ENCODE peak calls at places on chromosomes 13 and 19, in nine cellular contexts. N is coronary artery, X is uterus, L is hepatocyte, V is brain microvascular endothelial cell, Z is upper lobe of left lung, T is AG09309, U is heart left ventricle, D is tibial artery. I is an unnamed sample.

GRCh38 chr19:9782282-9782681 is 13.7 kb upstream of the ZNF846 start:
- DNase-seq in N (no peak), X (no peak), L (no peak), V (no peak), Z (no peak), T (no peak), U (no peak), D (no peak), I (no peak)

GRCh38 chr13:109899748-109900147 is 113.4 kb upstream of the IRS2 start:
- DNase-seq in N (no peak), X (no peak), L (no peak), V (no peak), Z (no peak), T (no peak), U (no peak), D (no peak), I (no peak)

GRCh38 chr19:5470264-5470671 is 15.1 kb downstream of the ZNRF4 start:
- DNase-seq in N (no peak), X (no peak), L (peak), V (no peak), Z (no peak), T (no peak), U (no peak), D (no peak), I (no peak)

GRCh38 chr19:11421607-11422098 is 2.5 kb upstream of the RGL3 start:
- DNase-seq in N (no peak), X (no peak), L (peak), V (no peak), Z (peak), T (no peak), U (peak), D (peak), I (no peak)

GRCh38 chr13:113070855-113071254 is 34.7 kb upstream of the F7 start:
- DNase-seq in N (no peak), X (no peak), L (no peak), V (no peak), Z (no peak), T (no peak), U (no peak), D (no peak), I (no peak)

GRCh38 chr19:3506384-3507340 is 551 bp downstream of the FZR1 start:
- DNase-seq in N (peak), X (no peak), L (peak), V (peak), Z (peak), T (no peak), U (peak), D (peak), I (no peak)

GRCh38 chr19:4350726-4351125 is 7.4 kb downstream of the MPND start:
- DNase-seq in N (no peak), X (no peak), L (no peak), V (no peak), Z (no peak), T (no peak), U (no peak), D (no peak), I (no peak)

GRCh38 chr19:50823389-50824042 is at the start of gene KLK1:
- DNase-seq in N (no peak), X (no peak), L (no peak), V (no peak), Z (no peak), T (no peak), U (no peak), D (no peak), I (no peak)

GRCh38 chr13:112722433-112723250 is 32.8 kb downstream of the ATP11A start:
- DNase-seq in N (no peak), X (peak), L (peak), V (peak), Z (peak), T (peak), U (peak), D (no peak), I (peak)

GRCh38 chr19:42317535-42317934 is 4.4 kb downstream of the TMEM145 start:
- DNase-seq in N (no peak), X (no peak), L (no peak), V (no peak), Z (no peak), T (no peak), U (no peak), D (no peak), I (no peak)

GRCh38 chr13:49248433-49249002 is 793 bp downstream of the CDADC1 start:
- DNase-seq in N (no peak), X (no peak), L (peak), V (peak), Z (peak), T (no peak), U (peak), D (peak), I (no peak)

GRCh38 chr13:60646600-60646999 is 249.6 kb downstream of the TDRD3 start:
- DNase-seq in N (no peak), X (no peak), L (no peak), V (no peak), Z (no peak), T (no peak), U (no peak), D (no peak), I (no peak)

GRCh38 chr13:34432234-34432633 is 509.8 kb upstream of the NBEA start:
- DNase-seq in N (no peak), X (no peak), L (no peak), V (no peak), Z (no peak), T (no peak), U (no peak), D (no peak), I (no peak)

GRCh38 chr13:50892162-50892944 is 17.2 kb upstream of the RNASEH2B start:
- DNase-seq in N (no peak), X (no peak), L (no peak), V (no peak), Z (no peak), T (no peak), U (no peak), D (no peak), I (no peak)

GRCh38 chr13:112828082-112828699 is 138.4 kb downstream of the ATP11A start:
- DNase-seq in N (no peak), X (no peak), L (no peak), V (no peak), Z (peak), T (no peak), U (no peak), D (no peak), I (no peak)

GRCh38 chr13:59659981-59660380 is 503.7 kb downstream of the DIAPH3 start:
- DNase-seq in N (no peak), X (no peak), L (no peak), V (no peak), Z (no peak), T (no peak), U (no peak), D (no peak), I (no peak)

GRCh38 chr13:29830000-29830399 is 20.4 kb downstream of the UBL3 start:
- DNase-seq in N (no peak), X (no peak), L (no peak), V (no peak), Z (no peak), T (no peak), U (no peak), D (no peak), I (no peak)

GRCh38 chr13:51800456-51800855 is 3.5 kb downstream of the DHRS12 start:
- DNase-seq in N (no peak), X (no peak), L (no peak), V (no peak), Z (no peak), T (no peak), U (peak), D (peak), I (no peak)

GRCh38 chr19:40348961-40349507 is 539 bp downstream of the PLD3 start:
- DNase-seq in N (no peak), X (no peak), L (peak), V (peak), Z (peak), T (peak), U (no peak), D (no peak), I (peak)
- TF ChIP-seq CTCF in N (no peak), X (no peak), L (no peak), V (no peak), Z (no peak), T (no peak), U (no peak), D (no peak), I (no peak)

GRCh38 chr13:45817833-45818232 is 33.7 kb downstream of the SIAH3 start:
- DNase-seq in N (peak), X (no peak), L (no peak), V (peak), Z (no peak), T (no peak), U (no peak), D (no peak), I (no peak)
- TF ChIP-seq CTCF in N (no peak), X (no peak), L (no peak), V (peak), Z (no peak), T (no peak), U (no peak), D (no peak), I (peak)

DNA sequence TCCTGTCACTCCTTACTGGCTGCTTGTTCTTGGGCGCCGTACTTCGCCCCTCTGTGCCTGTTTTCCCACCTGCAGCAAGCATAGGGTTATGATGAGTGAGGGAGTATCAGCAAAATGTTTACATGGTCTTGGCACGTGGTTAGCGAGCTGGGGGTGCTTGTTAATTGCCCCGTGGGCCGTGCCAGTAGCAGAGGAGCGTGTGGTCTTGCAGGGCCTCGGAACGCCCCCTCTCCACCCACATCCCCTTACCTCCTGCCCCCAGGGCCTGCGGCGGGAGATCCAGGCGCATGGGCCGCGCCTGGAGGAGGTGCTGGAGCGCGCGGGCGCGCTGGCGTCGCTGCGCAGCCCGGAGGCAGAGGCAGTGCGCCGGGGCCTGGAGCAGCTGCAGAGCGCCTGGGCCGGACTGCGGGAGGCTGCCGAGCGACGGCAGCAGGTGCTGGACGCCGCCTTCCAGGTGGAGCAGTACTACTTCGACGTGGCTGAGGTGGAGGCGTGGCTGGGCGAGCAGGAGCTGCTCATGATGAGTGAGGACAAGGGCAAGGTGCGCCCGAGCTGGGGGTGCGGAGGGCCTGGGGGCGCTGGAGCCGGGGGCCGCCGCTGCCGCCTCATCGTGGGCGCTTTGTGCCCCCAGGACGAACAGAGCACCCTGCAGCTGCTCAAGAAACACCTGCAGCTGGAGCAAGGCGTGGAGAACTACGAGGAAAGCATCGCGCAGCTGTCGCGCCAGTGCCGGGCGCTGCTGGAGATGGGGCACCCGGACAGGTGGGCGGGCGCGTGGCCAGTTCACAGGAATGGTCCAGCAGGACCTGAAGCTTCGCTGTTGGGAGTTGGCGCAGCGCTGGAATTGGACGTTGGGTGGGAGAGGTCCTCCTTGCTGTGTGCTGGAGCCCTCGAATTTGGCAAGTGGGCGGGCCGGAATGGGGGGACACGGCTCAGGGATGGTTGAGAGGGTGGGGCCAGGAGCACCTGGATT is 22.5 kb upstream of the SHKBP1 start:
- DNase-seq in N (no peak), X (no peak), L (no peak), V (no peak), Z (no peak), T (no peak), U (no peak), D (no peak), I (no peak)
- TF ChIP-seq CTCF in N (no peak), X (no peak), L (no peak), V (no peak), Z (no peak), T (no peak), U (no peak), D (no peak), I (no peak)

GRCh38 chr13:74575729-74576125 is 441.5 kb upstream of the KLF12 start:
- DNase-seq in N (peak), X (peak), L (peak), V (peak), Z (peak), T (no peak), U (peak), D (peak), I (no peak)

GRCh38 chr13:74573654-74574053 is 439.4 kb upstream of the KLF12 start:
- DNase-seq in N (no peak), X (no peak), L (no peak), V (no peak), Z (no peak), T (no peak), U (no peak), D (no peak), I (no peak)

GRCh38 chr13:74576504-74576903 is 442.3 kb upstream of the KLF12 start:
- DNase-seq in N (no peak), X (no peak), L (no peak), V (no peak), Z (no peak), T (no peak), U (no peak), D (no peak), I (no peak)

GRCh38 chr13:74571811-74572210 is 437.6 kb upstream of the KLF12 start:
- DNase-seq in N (no peak), X (no peak), L (no peak), V (no peak), Z (no peak), T (no peak), U (no peak), D (no peak), I (no peak)

GRCh38 chr13:74574964-74575728 is 440.9 kb upstream of the KLF12 start:
- DNase-seq in N (no peak), X (no peak), L (no peak), V (no peak), Z (no peak), T (no peak), U (no peak), D (no peak), I (no peak)
- TF ChIP-seq CTCF in N (no peak), X (no peak), L (no peak), V (peak), Z (no peak), T (no peak), U (no peak), D (no peak), I (no peak)

DNA sequence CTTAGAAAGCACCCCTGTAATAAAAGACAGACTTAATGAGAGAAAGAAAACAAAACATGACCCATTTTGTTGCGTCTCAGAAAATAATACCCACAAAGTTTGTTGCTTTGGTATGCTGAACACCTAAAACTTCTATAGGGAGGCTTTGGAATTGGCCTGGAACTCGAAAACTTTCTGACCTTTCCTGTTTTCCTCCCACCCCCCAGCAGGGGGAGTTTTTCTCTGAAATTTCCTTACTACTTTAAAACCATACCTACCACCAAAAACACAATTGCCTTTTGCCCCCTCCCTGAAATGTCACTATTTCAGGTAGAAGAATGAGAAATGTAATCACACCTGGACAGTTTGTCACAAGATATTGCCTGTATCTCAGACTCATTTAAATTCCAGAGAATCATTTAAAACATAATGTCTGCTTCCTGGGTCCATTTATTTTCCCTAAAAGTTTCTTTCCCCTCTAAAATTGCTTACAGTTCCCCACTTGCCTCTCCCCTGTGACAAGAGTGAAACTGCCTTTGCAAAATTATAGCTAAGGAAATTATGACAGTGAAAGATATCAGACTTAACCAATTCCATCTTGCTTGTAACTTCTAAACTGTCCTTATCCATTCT is 2700.2 kb downstream of the PCDH9 start:
- DNase-seq in N (no peak), X (no peak), L (peak), V (no peak), Z (no peak), T (no peak), U (no peak), D (no peak), I (no peak)
- TF ChIP-seq CTCF in N (no peak), X (no peak), L (peak), V (peak), Z (peak), T (peak), U (peak), D (peak), I (peak)

GRCh38 chr19:577439-578392 is 5.3 kb downstream of the BSG start:
- DNase-seq in N (no peak), X (no peak), L (no peak), V (no peak), Z (no peak), T (no peak), U (no peak), D (no peak), I (no peak)
- TF ChIP-seq CTCF in N (no peak), X (no peak), L (no peak), V (peak), Z (no peak), T (no peak), U (no peak), D (no peak), I (no peak)

GRCh38 chr19:55389386-55390317 is 3.9 kb downstream of the RPL28 start:
- DNase-seq in N (no peak), X (no peak), L (no peak), V (no peak), Z (no peak), T (no peak), U (no peak), D (no peak), I (no peak)
- TF ChIP-seq CTCF in N (no peak), X (no peak), L (no peak), V (no peak), Z (no peak), T (no peak), U (no peak), D (no peak), I (no peak)

GRCh38 chr19:19033426-19034203 is at the start of the genes ARMC6 and SUGP2:
- DNase-seq in N (peak), X (peak), L (peak), V (peak), Z (peak), T (no peak), U (peak), D (peak), I (peak)
- TF ChIP-seq CTCF in N (no peak), X (peak), L (no peak), V (peak), Z (no peak), T (no peak), U (no peak), D (peak), I (no peak)

DNA sequence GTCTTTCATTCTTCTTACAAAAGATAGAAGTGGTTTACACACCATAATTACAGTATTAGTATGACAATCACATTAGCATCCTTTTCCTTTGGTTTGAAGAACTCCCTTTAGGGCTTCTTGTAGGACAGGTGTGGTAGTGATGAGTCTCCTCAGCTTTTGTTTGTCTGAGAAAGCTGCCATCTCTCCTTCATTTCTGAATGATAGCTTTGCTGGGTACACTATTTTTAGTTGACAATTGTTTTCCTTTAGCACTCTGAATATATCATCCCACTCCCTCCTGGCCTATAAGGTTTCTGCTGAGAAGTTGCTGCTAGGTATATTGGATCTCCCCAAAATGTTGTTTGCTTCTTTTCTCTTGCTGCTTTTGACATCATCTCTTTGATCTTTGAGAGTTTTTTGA is 39.3 kb downstream of the RASA3 start:
- DNase-seq in N (no peak), X (no peak), L (no peak), V (no peak), Z (no peak), T (no peak), U (no peak), D (no peak), I (no peak)
- TF ChIP-seq CTCF in N (no peak), X (no peak), L (no peak), V (no peak), Z (no peak), T (no peak), U (no peak), D (no peak), I (no peak)